ENCODE peak calls at places on chromosomes 3 and 15, in five cellular contexts. M is thoracic aorta; D is activated CD8-positive, alpha-beta T cell treated with anti-CD3 and anti-CD28 coated beads, Interleukin-2, amount 10 ng/mL, durations not matched to agents 7 days and 5 days; K is substantia nigra; Q is AG08395. Z is an unnamed sample.

GRCh38 chr3:183815565-183815943 is 9.8 kb downstream of the MAP6D1 start:
- DNase-seq in K (no peak), M (no peak), Q (no peak), D (no peak), Z (no peak)

GRCh38 chr15:52653451-52653964 is 25.7 kb downstream of the ATOSA start:
- DNase-seq in Q (peak; percentile 60), D (no peak), K (no peak), M (no peak), Z (peak; percentile 93)

GRCh38 chr3:41190509-41191284 is 8.6 kb upstream of the CTNNB1 start:
- DNase-seq in K (no peak), Q (no peak), D (no peak), M (no peak), Z (no peak)

GRCh38 chr3:82824491-82824890 is 1063.0 kb upstream of the GBE1 start:
- DNase-seq in M (no peak), D (no peak), K (no peak), Q (no peak), Z (peak; percentile 43)

GRCh38 chr15:50137330-50137761 is 18.3 kb upstream of the ATP8B4 start:
- DNase-seq in K (no peak), D (no peak), M (no peak), Q (peak; percentile 91), Z (peak; percentile 75)

GRCh38 chr15:46576611-46577010 is 941.8 kb downstream of the SQOR start:
- DNase-seq in Q (peak; percentile 11), K (no peak), M (no peak), D (no peak), Z (no peak)

GRCh38 chr3:14181253-14181652 is 2.6 kb downstream of the LSM3 start:
- DNase-seq in K (no peak), Q (no peak), D (no peak), M (no peak), Z (no peak)

GRCh38 chr3:57691411-57692133 is 1.3 kb downstream of the DENND6A start:
- DNase-seq in K (no peak), M (no peak), Q (no peak), D (peak; percentile 23), Z (no peak)

GRCh38 chr3:87997298-87997697 is 61.5 kb downstream of the CGGBP1 start:
- DNase-seq in D (peak; percentile 68), M (no peak), Q (no peak), K (no peak), Z (peak; percentile 54)

GRCh38 chr15:57552678-57553334 is 38.9 kb upstream of the MYZAP start:
- DNase-seq in K (no peak), D (no peak), M (no peak), Q (no peak), Z (no peak)

GRCh38 chr3:98651766-98652077 is 58.3 kb upstream of the CPOX start:
- DNase-seq in D (no peak), K (no peak), Q (no peak), M (no peak), Z (no peak)

GRCh38 chr3:43038010-43038409 is 58.9 kb downstream of the GASK1A start:
- DNase-seq in K (no peak), Q (no peak), D (no peak), M (no peak), Z (no peak)

GRCh38 chr15:28955686-28956421 is 70.1 kb downstream of the APBA2 start:
- DNase-seq in K (no peak), Q (no peak), D (no peak), M (no peak), Z (peak; percentile 78)

GRCh38 chr3:154131850-154132249 is 10.7 kb downstream of the ARHGEF26 start:
- DNase-seq in K (no peak), Q (no peak), M (no peak), D (no peak), Z (no peak)

GRCh38 chr3:12991861-12992281 is 81.4 kb downstream of the IQSEC1 start:
- DNase-seq in K (no peak), D (no peak), Q (no peak), M (no peak), Z (no peak)

GRCh38 chr3:183532620-183533409 is 22.7 kb downstream of the KLHL6 start:
- DNase-seq in M (no peak), Q (no peak), K (no peak), D (no peak), Z (no peak)

GRCh38 chr3:124839896-124840295 is 47.3 kb downstream of the ITGB5 start:
- DNase-seq in D (no peak), Q (no peak), M (no peak), K (no peak), Z (no peak)

Z was measured in astrocyte of the hippocampus.